ENCODE peak calls at places on chromosomes 16 and 17, in eight cellular contexts. L is upper lobe of right lung, R is K562, O is tibial nerve, Y is H1, Q is upper lobe of left lung, K is esophagus squamous epithelium, C is heart left ventricle. X is an unnamed sample.

GRCh38 chr17:79645022-79645776 is 34.3 kb upstream of the RBFOX3 start:
- DNase-seq in L (peak; percentile 50), R (no peak), O (no peak), Y (peak; percentile 28), Q (no peak), K (no peak), C (no peak), X (no peak)

GRCh38 chr16:31386157-31386984 is 6.8 kb upstream of the ITGAD start:
- DNase-seq in L (no peak), R (no peak), O (no peak), Y (no peak), Q (no peak), K (no peak), C (no peak), X (no peak)

GRCh38 chr16:68995011-68995504 is 110.4 kb upstream of the HAS3 start:
- DNase-seq in L (no peak), R (no peak), O (no peak), Y (no peak), Q (no peak), K (no peak), C (no peak), X (no peak)

GRCh38 chr16:11794447-11794846 is 2.6 kb downstream of the ZC3H7A start:
- DNase-seq in L (no peak), R (no peak), O (no peak), Y (no peak), Q (no peak), K (no peak), C (no peak), X (no peak)

GRCh38 chr16:23512168-23512695 is 1.9 kb upstream of the GGA2 start:
- DNase-seq in L (no peak), R (no peak), O (no peak), Y (no peak), Q (no peak), K (no peak), C (no peak), X (no peak)

GRCh38 chr16:22183335-22183734 is 21.0 kb downstream of the SDR42E2 start:
- DNase-seq in L (no peak), R (no peak), O (no peak), Y (no peak), Q (no peak), K (no peak), C (peak; percentile 4), X (no peak)

GRCh38 chr16:680967-681745 is 946 bp downstream of the STUB1 start:
- DNase-seq in L (no peak), R (no peak), O (no peak), Y (peak; percentile 64), Q (peak; percentile 88), K (no peak), C (no peak), X (peak; percentile 56)

GRCh38 chr16:29925173-29925804 is 737 bp downstream of the KCTD13 start:
- DNase-seq in L (peak; percentile 41), R (no peak), O (no peak), Y (no peak), Q (no peak), K (no peak), C (no peak), X (no peak)

GRCh38 chr16:77374384-77374783 is 60.5 kb downstream of the ADAMTS18 start:
- DNase-seq in L (no peak), R (no peak), O (no peak), Y (no peak), Q (no peak), K (no peak), C (no peak), X (no peak)

GRCh38 chr16:85899444-85899843 is 482 bp downstream of the IRF8 start:
- DNase-seq in L (no peak), R (no peak), O (no peak), Y (no peak), Q (no peak), K (no peak), C (no peak), X (no peak)
- H3K27ac ChIP-seq in L (peak overlapping the region; percentile 73), R (no peak overlapping the region), O (peak overlapping the region; percentile 83), Y (no peak overlapping the region), Q (peak overlapping the region; percentile 37), K (peak overlapping the region; percentile 74), C (peak overlapping the region; percentile 89), X (peak overlapping the region; percentile 64)

DNA sequence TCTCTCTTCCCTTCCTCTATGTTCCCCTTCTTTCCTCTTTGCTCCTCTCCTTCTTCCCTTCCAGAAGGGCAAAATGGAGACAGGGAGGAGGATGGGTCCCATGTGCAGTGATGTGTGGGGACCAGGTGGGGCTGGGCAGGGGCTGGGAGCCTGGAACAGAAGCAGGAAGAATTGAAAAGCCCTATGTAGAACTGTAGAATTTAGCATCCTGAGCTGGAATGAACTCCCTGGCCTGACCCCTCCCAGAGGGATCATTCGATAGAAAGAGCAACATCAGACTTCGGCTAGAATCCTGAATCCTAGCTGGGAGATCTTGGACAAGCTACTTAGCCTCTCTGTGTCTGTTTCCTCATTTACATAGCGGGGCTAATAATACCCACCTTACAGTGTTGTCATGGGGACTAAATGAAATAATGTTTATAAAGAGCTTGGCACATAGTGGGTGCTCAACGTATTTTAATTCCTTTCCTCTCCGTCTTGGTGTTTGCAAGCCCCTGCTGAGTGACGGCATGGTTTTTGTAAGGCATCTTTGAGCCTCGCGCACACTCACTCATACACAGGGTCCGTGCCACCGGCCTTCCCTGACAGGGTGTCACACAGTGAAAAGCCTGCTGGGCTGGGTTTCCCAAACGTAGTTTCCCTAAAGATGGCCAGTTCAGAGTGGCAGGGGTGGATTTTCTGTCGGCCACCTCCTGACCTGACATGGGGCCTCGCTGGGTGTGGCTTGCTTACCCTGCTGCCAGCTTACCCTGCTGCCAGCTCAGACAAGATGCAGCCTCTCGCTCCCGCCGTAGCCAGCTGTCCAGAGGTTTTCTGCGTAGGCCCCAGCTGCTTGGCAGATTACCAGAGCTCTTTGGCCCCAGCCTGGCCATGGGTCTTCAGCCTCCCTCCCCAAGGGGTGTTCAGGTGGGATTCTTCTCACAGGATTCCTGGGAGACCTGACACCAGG is 6.1 kb upstream of the ARHGAP23 start:
- DNase-seq in L (no peak), R (no peak), O (no peak), Y (no peak), Q (no peak), K (no peak), C (no peak), X (no peak)
- H3K4me1 ChIP-seq in L (peaks cover 25% of the 10 kb centered on the region), R (peaks cover 7% of the 10 kb centered on the region), O (peaks cover 37% of the 10 kb centered on the region), Y (peaks cover 45% of the 10 kb centered on the region), Q (peaks cover 28% of the 10 kb centered on the region), K (peaks cover 82% of the 10 kb centered on the region), C (peaks cover 53% of the 10 kb centered on the region), X (peaks cover 51% of the 10 kb centered on the region)

DNA sequence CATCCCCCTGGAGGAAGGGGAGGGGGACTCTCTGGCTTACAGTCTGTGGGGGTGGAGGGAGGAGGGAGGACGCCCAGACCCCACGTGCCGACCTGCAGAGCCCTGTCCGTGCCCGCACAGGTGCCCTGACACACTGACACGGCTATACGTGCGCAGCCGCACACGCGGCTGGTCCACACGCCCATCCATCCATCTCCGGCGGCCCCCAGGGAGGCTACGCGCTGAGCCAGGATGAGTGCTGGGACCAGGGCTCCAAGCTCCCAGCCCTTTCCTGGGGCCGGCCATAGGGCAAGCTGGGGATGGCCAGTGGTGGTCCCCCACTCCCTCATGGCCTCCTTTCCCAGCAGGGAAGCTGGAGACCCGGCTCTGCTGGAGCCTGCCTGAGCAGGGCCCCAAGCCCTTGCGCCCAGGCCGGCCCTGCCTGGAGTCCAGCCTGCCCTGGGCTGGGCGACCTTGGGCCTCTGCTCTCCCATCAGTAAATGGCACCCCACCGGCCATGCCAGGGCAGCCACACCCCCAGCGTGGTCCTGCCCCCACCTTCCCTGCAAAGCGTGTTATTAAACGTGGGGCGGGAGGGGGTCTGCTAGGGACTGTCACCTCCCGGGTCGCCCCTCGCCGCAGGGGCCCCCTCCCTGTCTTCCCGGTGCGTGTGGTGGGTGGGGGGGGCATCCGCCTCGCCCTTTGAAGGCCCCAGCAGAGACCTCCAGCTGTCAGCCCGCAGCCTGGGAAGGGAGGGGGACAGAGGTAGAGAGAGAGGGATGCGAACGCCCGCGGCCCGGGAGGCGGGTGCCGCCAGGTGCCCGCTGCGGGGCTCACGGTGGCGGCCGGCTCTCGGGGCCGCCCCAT is 866 bp downstream of the CASKIN1 start:
- DNase-seq in L (no peak), R (no peak), O (no peak), Y (peak; percentile 75), Q (peak; percentile 72), K (no peak), C (no peak), X (no peak)
- H3K27me3 ChIP-seq in L (peaks cover 39% of the 10 kb centered on the region), R (peaks cover 5% of the 10 kb centered on the region), O (no peaks in the 10 kb centered on the region), Y (peaks cover 31% of the 10 kb centered on the region), Q (peaks cover 28% of the 10 kb centered on the region), K (peaks cover 16% of the 10 kb centered on the region), C (peaks cover 18% of the 10 kb centered on the region), X (peaks cover 61% of the 10 kb centered on the region)

GRCh38 chr17:81551458-81552243 is 502 bp downstream of the FAAP100 start:
- DNase-seq in L (no peak), R (peak; percentile 84), O (no peak), Y (no peak), Q (no peak), K (no peak), C (peak; percentile 67), X (peak; percentile 54)

GRCh38 chr17:81549826-81550225 is 2.3 kb downstream of the FAAP100 start:
- DNase-seq in L (no peak), R (no peak), O (no peak), Y (no peak), Q (no peak), K (no peak), C (no peak), X (no peak)

GRCh38 chr17:81550285-81550684 is 1.9 kb downstream of the FAAP100 start:
- DNase-seq in L (no peak), R (no peak), O (no peak), Y (no peak), Q (peak; percentile 81), K (no peak), C (peak; percentile 58), X (no peak)

GRCh38 chr17:81552244-81553017 is at the start of gene FAAP100:
- DNase-seq in L (peak; percentile 92), R (peak; percentile 85), O (peak; percentile 58), Y (peak; percentile 90), Q (peak; percentile 97), K (no peak), C (peak; percentile 90), X (peak; percentile 85)

GRCh38 chr17:81550830-81551457 is 1.2 kb downstream of the FAAP100 start:
- DNase-seq in L (no peak), R (no peak), O (no peak), Y (no peak), Q (peak; percentile 71), K (no peak), C (peak; percentile 60), X (no peak)
- H3K27ac ChIP-seq in L (no peak overlapping the region), R (peak overlapping the region; percentile 90), O (peak overlapping the region; percentile 88), Y (no peak overlapping the region), Q (no peak overlapping the region), K (no peak overlapping the region), C (peak overlapping the region; percentile 93), X (no peak overlapping the region)

X was measured in transverse colon.